ENCODE peak calls at places on chromosome 1, in four cellular contexts. I is posterior cingulate gyrus, H is aorta, R is putamen. S is an unnamed sample.

GRCh38 chr1:101995984-101996731 is 568 bp downstream of the OLFM3 start:
- DNase-seq in I (no peak), H (no peak), R (no peak), S (no peak)

GRCh38 chr1:147167361-147167760 is 4.9 kb downstream of the PRKAB2 start:
- DNase-seq in R (no peak), I (no peak), H (no peak), S (no peak)

GRCh38 chr1:7454895-7455784 is 316.0 kb upstream of the VAMP3 start:
- DNase-seq in R (no peak), H (no peak), I (peak), S (no peak)

GRCh38 chr1:178587975-178588374 is 75.1 kb downstream of the TEX35 start:
- DNase-seq in H (no peak), I (no peak), R (no peak), S (no peak)

GRCh38 chr1:29669488-29669871 is 433.2 kb downstream of the PTPRU start:
- DNase-seq in H (no peak), R (no peak), I (no peak), S (no peak)

GRCh38 chr1:156664046-156664948 is 12.9 kb downstream of the NES start:
- DNase-seq in H (no peak), I (no peak), R (no peak), S (no peak)

GRCh38 chr1:25568090-25568833 is 24.9 kb downstream of the LDLRAP1 start:
- DNase-seq in H (no peak), R (no peak), I (no peak), S (peak)

GRCh38 chr1:228140724-228141081 is 624 bp downstream of the GUK1 start:
- DNase-seq in H (no peak), R (peak), I (no peak), S (no peak)

GRCh38 chr1:52296345-52296744 is 69.7 kb downstream of the CC2D1B start:
- DNase-seq in R (peak), H (no peak), I (no peak), S (no peak)

GRCh38 chr1:18560692-18561091 is 70.0 kb upstream of the PAX7 start:
- DNase-seq in H (no peak), I (no peak), R (no peak), S (no peak)

GRCh38 chr1:3453203-3453761 is 1.2 kb upstream of the ARHGEF16 start:
- DNase-seq in H (peak), R (peak), I (peak), S (peak)

S was measured in adrenal gland.